ENCODE peak calls at places on chromosomes 4 and X, in four cellular contexts. X, M, N and R are unnamed samples.

GRCh38 chr4:6465985-6466384 is 6.4 kb downstream of the PPP2R2C start:
- DNase-seq in N (no peak), X (no peak), M (no peak), R (no peak)

GRCh38 chr4:147546341-147546740 is 65.4 kb downstream of the EDNRA start:
- DNase-seq in X (no peak), N (no peak), M (no peak), R (no peak)

GRCh38 chr4:108119199-108119800 is 49.4 kb downstream of the LEF1 start:
- DNase-seq in N (no peak), M (no peak), X (no peak), R (no peak)

GRCh38 chrX:1477801-1478458 is 25.2 kb upstream of the ASMTL start:
- DNase-seq in X (peak), N (no peak), M (no peak), R (no peak)

GRCh38 chr4:38782452-38783108 is at the start of gene TLR10:
- DNase-seq in M (peak), N (peak), X (peak), R (peak)

GRCh38 chrX:20913760-20914159 is 460.5 kb upstream of the CNKSR2 start:
- DNase-seq in M (peak), N (no peak), X (no peak), R (no peak)

GRCh38 chr4:40448875-40449274 is 113.7 kb downstream of the CHRNA9 start:
- DNase-seq in M (no peak), N (no peak), X (no peak), R (no peak)

GRCh38 chrX:115493015-115493414 is 68.0 kb upstream of the PLS3 start:
- DNase-seq in X (no peak), M (no peak), N (no peak), R (no peak)

GRCh38 chrX:17377795-17378194 is 2.8 kb downstream of the NHS start:
- DNase-seq in N (no peak), M (no peak), X (no peak), R (no peak)

GRCh38 chrX:150236304-150236703 is 126.8 kb upstream of the MAMLD1 start:
- DNase-seq in N (no peak), X (no peak), M (no peak), R (no peak)

GRCh38 chr4:20839957-20840356 is 139.7 kb downstream of the PACRGL start:
- DNase-seq in N (no peak), M (no peak), X (no peak), R (no peak)

GRCh38 chr4:155582971-155583437 is 83.6 kb upstream of the GUCY1A1 start:
- DNase-seq in M (no peak), N (no peak), X (no peak), R (no peak)

GRCh38 chr4:2254665-2255500 is 7.0 kb downstream of the MXD4 start:
- DNase-seq in X (no peak), M (peak), N (no peak), R (no peak)

GRCh38 chr4:1727117-1728031 is 6.1 kb downstream of the TACC3 start:
- DNase-seq in M (no peak), X (no peak), N (no peak), R (no peak)

GRCh38 chrX:68807818-68808217 is 21.0 kb upstream of the EFNB1 start:
- DNase-seq in N (no peak), M (peak), X (peak), R (no peak)

GRCh38 chr4:173056708-173057107 is 111.9 kb upstream of the GALNT7 start:
- DNase-seq in X (no peak), N (no peak), M (no peak), R (no peak)

GRCh38 chrX:2595258-2595657 is 94.5 kb upstream of the DHRSX start:
- DNase-seq in X (no peak), M (no peak), N (no peak), R (no peak)

GRCh38 chr4:74005528-74005927 is 7.1 kb upstream of the CXCL5 start:
- DNase-seq in N (no peak), M (no peak), X (no peak), R (peak)

GRCh38 chr4:13984996-13985780 is 357.7 kb upstream of the BOD1L1 start:
- DNase-seq in M (no peak), X (no peak), N (no peak), R (no peak)

GRCh38 chr4:79164961-79165610 is 160.8 kb downstream of the NAA11 start:
- DNase-seq in M (no peak), N (no peak), X (no peak), R (no peak)

GRCh38 chr4:145663194-145663593 is 16.8 kb upstream of the C4orf51 start:
- DNase-seq in M (no peak), N (no peak), X (no peak), R (no peak)

GRCh38 chrX:122154019-122154418 is 1030.1 kb upstream of the GRIA3 start:
- DNase-seq in M (no peak), N (no peak), X (no peak), R (no peak)

GRCh38 chrX:4932790-4933189 is 1219.3 kb upstream of the PRKX start:
- DNase-seq in N (no peak), X (no peak), M (no peak), R (no peak)

GRCh38 chrX:138709886-138710285 is 1.6 kb downstream of the FGF13 start:
- DNase-seq in X (no peak), N (no peak), M (peak), R (no peak)

GRCh38 chr4:3067473-3068001 is 6.8 kb downstream of the HTT-AS start:
- DNase-seq in N (no peak), M (no peak), X (no peak), R (no peak)

GRCh38 chrX:66021758-66022741 is 17.8 kb downstream of the VSIG4 start:
- DNase-seq in N (no peak), X (peak), M (no peak), R (no peak)

GRCh38 chr4:38075370-38076152 is 115.4 kb downstream of the PTTG2 start:
- DNase-seq in M (no peak), N (no peak), X (no peak), R (peak)

GRCh38 chr4:113407409-113407808 is 354.1 kb downstream of the CAMK2D start:
- DNase-seq in X (no peak), N (no peak), M (peak), R (no peak)

GRCh38 chrX:71537743-71538142 is 4.8 kb downstream of the OGT start:
- DNase-seq in X (no peak), N (no peak), M (no peak), R (no peak)

GRCh38 chr4:125368161-125368560 is 53.4 kb downstream of the FAT4 start:
- DNase-seq in X (no peak), M (no peak), N (no peak), R (no peak)

GRCh38 chrX:15500497-15500966 is at the start of gene BMX:
- DNase-seq in N (no peak), X (no peak), M (no peak), R (no peak)

GRCh38 chr4:145861331-145862318 is 77.0 kb downstream of the ZNF827 start:
- DNase-seq in M (peak), N (no peak), X (no peak), R (no peak)

GRCh38 chr4:176030391-176030790 is 35.2 kb upstream of the WDR17 start:
- DNase-seq in N (no peak), X (no peak), M (no peak), R (no peak)
- TF ChIP-seq CREM in N (no peak), X (no peak), M (no peak), R (no peak)

GRCh38 chr4:35897808-35898207 is 346.5 kb downstream of the ARAP2 start:
- DNase-seq in M (no peak), N (no peak), X (no peak), R (no peak)
- TF ChIP-seq CREM in M (no peak), N (no peak), X (no peak), R (no peak)

DNA sequence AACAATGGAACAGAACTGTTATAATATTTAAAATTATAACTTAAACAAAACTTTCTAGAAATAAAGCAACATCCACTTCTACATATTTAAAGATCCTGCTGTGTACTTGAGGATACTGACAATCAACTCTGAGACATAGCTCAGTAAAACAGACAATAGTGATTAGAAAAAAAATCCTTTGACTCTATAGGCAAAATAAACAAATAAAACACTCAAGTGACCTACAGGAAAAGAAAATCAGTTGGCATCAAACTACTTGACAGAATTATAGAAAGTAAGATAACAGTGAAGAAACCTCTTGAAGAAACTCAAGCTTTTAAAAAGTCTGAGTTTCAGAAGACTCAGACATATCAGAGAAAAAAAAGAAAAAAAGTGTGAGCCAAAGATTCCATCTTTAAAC is 55.9 kb upstream of the THOC2 start:
- DNase-seq in M (no peak), N (no peak), X (no peak), R (no peak)
- TF ChIP-seq CREM in M (no peak), N (no peak), X (no peak), R (no peak)

GRCh38 chrX:18701621-18702361 is 5.7 kb upstream of the PPEF1 start:
- DNase-seq in N (no peak), X (no peak), M (no peak), R (peak)
- TF ChIP-seq CREM in N (no peak), X (no peak), M (no peak), R (no peak)